ENCODE peak calls at places on chromosomes 12 and 14, in ten cellular contexts. One of them, this sample, is unnamed.

GRCh38 chr14:33915682-33916081 is 35.2 kb downstream of the EGLN3 start:
- DNase-seq in left lung: no peak
- DNase-seq in brain microvascular endothelial cell: no peak
- DNase-seq in fibroblast of lung: no peak
- DNase-seq in stomach: no peak
- DNase-seq in dorsolateral prefrontal cortex: no peak
- DNase-seq in breast epithelium: no peak
- DNase-seq in ovary: no peak
- DNase-seq in psoas muscle: no peak
- DNase-seq in heart left ventricle: no peak
- DNase-seq in this sample: no peak

GRCh38 chr12:123530683-123531082 is 2.8 kb downstream of the RILPL1 start:
- DNase-seq in stomach: no peak
- DNase-seq in fibroblast of lung: no peak
- DNase-seq in psoas muscle: no peak
- DNase-seq in ovary: no peak
- DNase-seq in heart left ventricle: no peak
- DNase-seq in dorsolateral prefrontal cortex: no peak
- DNase-seq in breast epithelium: no peak
- DNase-seq in left lung: no peak
- DNase-seq in brain microvascular endothelial cell: no peak
- DNase-seq in this sample: no peak

GRCh38 chr14:47439953-47440352 is 235.5 kb downstream of the MDGA2 start:
- DNase-seq in brain microvascular endothelial cell: no peak
- DNase-seq in psoas muscle: no peak
- DNase-seq in breast epithelium: no peak
- DNase-seq in dorsolateral prefrontal cortex: no peak
- DNase-seq in stomach: no peak
- DNase-seq in left lung: no peak
- DNase-seq in ovary: no peak
- DNase-seq in fibroblast of lung: no peak
- DNase-seq in heart left ventricle: no peak
- DNase-seq in this sample: no peak

GRCh38 chr14:66228267-66228970 is 257.8 kb upstream of the CCDC196 start:
- DNase-seq in brain microvascular endothelial cell: peak
- DNase-seq in left lung: no peak
- DNase-seq in breast epithelium: no peak
- DNase-seq in stomach: no peak
- DNase-seq in dorsolateral prefrontal cortex: no peak
- DNase-seq in psoas muscle: no peak
- DNase-seq in ovary: no peak
- DNase-seq in heart left ventricle: no peak
- DNase-seq in fibroblast of lung: peak
- DNase-seq in this sample: no peak

GRCh38 chr12:117352260-117352659 is 9.2 kb downstream of the NOS1 start:
- DNase-seq in psoas muscle: no peak
- DNase-seq in ovary: no peak
- DNase-seq in heart left ventricle: no peak
- DNase-seq in left lung: no peak
- DNase-seq in dorsolateral prefrontal cortex: no peak
- DNase-seq in fibroblast of lung: no peak
- DNase-seq in breast epithelium: no peak
- DNase-seq in stomach: no peak
- DNase-seq in brain microvascular endothelial cell: no peak
- DNase-seq in this sample: no peak

GRCh38 chr12:129886541-129886940 is 17.3 kb downstream of the TMEM132D start:
- DNase-seq in dorsolateral prefrontal cortex: no peak
- DNase-seq in heart left ventricle: no peak
- DNase-seq in brain microvascular endothelial cell: no peak
- DNase-seq in psoas muscle: no peak
- DNase-seq in stomach: no peak
- DNase-seq in ovary: no peak
- DNase-seq in left lung: no peak
- DNase-seq in breast epithelium: no peak
- DNase-seq in fibroblast of lung: no peak
- DNase-seq in this sample: no peak

GRCh38 chr14:35331605-35332516 is 39.7 kb downstream of the PSMA6 start:
- DNase-seq in heart left ventricle: no peak
- DNase-seq in dorsolateral prefrontal cortex: no peak
- DNase-seq in stomach: peak
- DNase-seq in ovary: no peak
- DNase-seq in fibroblast of lung: peak
- DNase-seq in breast epithelium: peak
- DNase-seq in brain microvascular endothelial cell: peak
- DNase-seq in left lung: peak
- DNase-seq in psoas muscle: no peak
- DNase-seq in this sample: no peak

GRCh38 chr12:4191642-4192041 is 81.9 kb upstream of the CCND2 start:
- DNase-seq in fibroblast of lung: no peak
- DNase-seq in heart left ventricle: no peak
- DNase-seq in dorsolateral prefrontal cortex: no peak
- DNase-seq in stomach: no peak
- DNase-seq in brain microvascular endothelial cell: no peak
- DNase-seq in left lung: no peak
- DNase-seq in psoas muscle: no peak
- DNase-seq in breast epithelium: no peak
- DNase-seq in ovary: no peak
- DNase-seq in this sample: no peak

GRCh38 chr12:89162704-89163261 is 189.5 kb downstream of the DUSP6 start:
- DNase-seq in fibroblast of lung: peak
- DNase-seq in psoas muscle: peak
- DNase-seq in heart left ventricle: peak
- DNase-seq in ovary: no peak
- DNase-seq in left lung: no peak
- DNase-seq in brain microvascular endothelial cell: peak
- DNase-seq in breast epithelium: no peak
- DNase-seq in dorsolateral prefrontal cortex: peak
- DNase-seq in stomach: peak
- DNase-seq in this sample: no peak

GRCh38 chr14:61927521-61927920 is 165.3 kb downstream of the SNAPC1 start:
- DNase-seq in heart left ventricle: no peak
- DNase-seq in brain microvascular endothelial cell: peak
- DNase-seq in breast epithelium: no peak
- DNase-seq in ovary: no peak
- DNase-seq in stomach: no peak
- DNase-seq in psoas muscle: no peak
- DNase-seq in fibroblast of lung: peak
- DNase-seq in dorsolateral prefrontal cortex: no peak
- DNase-seq in left lung: no peak
- DNase-seq in this sample: no peak

GRCh38 chr14:72318648-72319047 is 386.4 kb downstream of the RGS6 start:
- DNase-seq in dorsolateral prefrontal cortex: no peak
- DNase-seq in breast epithelium: no peak
- DNase-seq in left lung: no peak
- DNase-seq in psoas muscle: no peak
- DNase-seq in stomach: no peak
- DNase-seq in brain microvascular endothelial cell: no peak
- DNase-seq in fibroblast of lung: no peak
- DNase-seq in ovary: no peak
- DNase-seq in heart left ventricle: no peak
- DNase-seq in this sample: no peak

GRCh38 chr14:59254911-59255545 is 66.6 kb downstream of the DAAM1 start:
- DNase-seq in brain microvascular endothelial cell: no peak
- DNase-seq in ovary: no peak
- DNase-seq in left lung: no peak
- DNase-seq in breast epithelium: no peak
- DNase-seq in psoas muscle: no peak
- DNase-seq in dorsolateral prefrontal cortex: peak
- DNase-seq in fibroblast of lung: peak
- DNase-seq in heart left ventricle: no peak
- DNase-seq in stomach: no peak
- DNase-seq in this sample: no peak

DNA sequence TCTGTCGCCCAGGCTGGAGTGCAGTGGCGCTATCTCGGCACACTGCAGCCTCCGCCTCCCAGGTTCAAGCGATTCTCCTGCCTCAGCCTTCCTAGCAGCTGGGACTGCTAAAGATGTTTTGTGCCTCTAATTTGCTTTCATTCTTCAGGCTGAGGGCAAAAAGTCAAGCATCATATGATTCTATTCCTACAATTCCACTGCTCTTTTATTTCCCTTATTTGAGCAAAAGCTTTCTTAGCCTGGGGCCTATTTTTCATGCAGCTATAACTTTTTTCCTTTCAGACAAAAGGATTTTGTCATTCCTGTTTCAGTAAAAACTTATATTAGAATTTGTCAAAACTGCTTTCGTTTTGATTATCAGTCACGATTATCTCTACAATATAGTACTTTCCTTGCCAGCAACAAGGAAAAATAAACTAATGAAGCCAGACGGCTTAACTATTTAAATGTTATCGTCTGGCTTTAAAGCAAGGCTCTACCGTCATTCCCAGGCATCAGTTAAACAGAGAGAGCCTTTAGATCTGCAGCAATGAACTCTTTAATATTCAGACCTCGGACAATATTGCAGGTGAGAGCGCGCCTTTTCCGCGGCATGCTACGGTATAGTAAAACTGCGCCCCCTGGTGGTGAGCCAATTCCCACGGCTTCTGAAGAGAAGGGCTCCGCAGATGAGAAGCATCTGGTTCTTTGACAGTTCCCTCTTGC is 1.4 kb upstream of the SLC2A13 start:
- DNase-seq in dorsolateral prefrontal cortex: peak
- DNase-seq in brain microvascular endothelial cell: peak
- DNase-seq in psoas muscle: peak
- DNase-seq in ovary: peak
- DNase-seq in fibroblast of lung: peak
- DNase-seq in left lung: peak
- DNase-seq in breast epithelium: peak
- DNase-seq in heart left ventricle: peak
- DNase-seq in stomach: peak
- DNase-seq in this sample: peak
- H3K4me3 ChIP-seq in dorsolateral prefrontal cortex: peak
- H3K4me3 ChIP-seq in brain microvascular endothelial cell: peak
- H3K4me3 ChIP-seq in psoas muscle: peak
- H3K4me3 ChIP-seq in ovary: peak
- H3K4me3 ChIP-seq in fibroblast of lung: peak
- H3K4me3 ChIP-seq in left lung: peak
- H3K4me3 ChIP-seq in breast epithelium: peak
- H3K4me3 ChIP-seq in heart left ventricle: no peak
- H3K4me3 ChIP-seq in stomach: peak
- H3K4me3 ChIP-seq in this sample: peak

DNA sequence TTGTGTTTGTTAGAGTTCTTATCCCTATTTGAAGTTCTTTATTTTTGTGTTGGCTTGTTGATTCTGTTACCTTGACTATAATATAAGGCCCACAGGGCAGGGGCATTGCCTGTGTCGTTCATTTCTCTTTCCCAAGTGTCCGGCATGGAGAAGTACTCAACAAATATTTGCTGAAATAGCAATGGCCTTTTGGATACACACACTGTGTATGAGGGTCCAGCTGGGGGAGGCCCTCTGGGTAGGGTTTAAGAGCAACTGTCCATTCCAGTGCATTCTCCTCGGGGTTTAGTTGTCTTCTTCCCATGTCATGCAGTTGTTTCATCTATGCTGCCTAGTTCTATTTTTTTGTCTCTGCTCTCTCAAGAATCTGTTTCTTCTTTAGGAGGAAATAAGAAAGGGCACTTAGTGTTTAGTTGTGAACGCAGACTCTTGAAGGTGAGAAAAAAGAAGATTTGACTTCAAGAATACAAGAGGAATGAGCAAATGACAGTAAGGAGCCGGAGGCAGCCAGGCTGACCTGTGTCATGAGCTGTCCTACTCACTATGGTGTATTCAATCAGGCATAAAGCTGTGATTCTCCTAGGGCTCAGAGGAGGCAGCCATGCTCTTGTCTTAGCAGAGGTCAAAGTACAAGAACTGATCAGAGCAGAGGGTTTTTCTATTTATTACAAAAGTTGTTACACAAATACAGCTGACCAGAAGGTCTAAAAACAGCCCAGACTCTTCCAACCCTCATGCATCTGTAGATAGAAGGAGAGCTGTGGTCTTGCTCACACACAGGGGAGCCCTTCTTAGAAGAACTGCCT is 10.2 kb downstream of the ERG28 start:
- DNase-seq in dorsolateral prefrontal cortex: no peak
- DNase-seq in ovary: no peak
- DNase-seq in heart left ventricle: no peak
- DNase-seq in left lung: no peak
- DNase-seq in brain microvascular endothelial cell: no peak
- DNase-seq in fibroblast of lung: no peak
- DNase-seq in stomach: no peak
- DNase-seq in breast epithelium: no peak
- DNase-seq in psoas muscle: no peak
- DNase-seq in this sample: no peak
- H3K27ac ChIP-seq in dorsolateral prefrontal cortex: no peak
- H3K27ac ChIP-seq in ovary: no peak
- H3K27ac ChIP-seq in heart left ventricle: no peak
- H3K27ac ChIP-seq in left lung: no peak
- H3K27ac ChIP-seq in brain microvascular endothelial cell: no peak
- H3K27ac ChIP-seq in fibroblast of lung: no peak
- H3K27ac ChIP-seq in stomach: no peak
- H3K27ac ChIP-seq in breast epithelium: no peak
- H3K27ac ChIP-seq in psoas muscle: no peak
- H3K27ac ChIP-seq in this sample: no peak

DNA sequence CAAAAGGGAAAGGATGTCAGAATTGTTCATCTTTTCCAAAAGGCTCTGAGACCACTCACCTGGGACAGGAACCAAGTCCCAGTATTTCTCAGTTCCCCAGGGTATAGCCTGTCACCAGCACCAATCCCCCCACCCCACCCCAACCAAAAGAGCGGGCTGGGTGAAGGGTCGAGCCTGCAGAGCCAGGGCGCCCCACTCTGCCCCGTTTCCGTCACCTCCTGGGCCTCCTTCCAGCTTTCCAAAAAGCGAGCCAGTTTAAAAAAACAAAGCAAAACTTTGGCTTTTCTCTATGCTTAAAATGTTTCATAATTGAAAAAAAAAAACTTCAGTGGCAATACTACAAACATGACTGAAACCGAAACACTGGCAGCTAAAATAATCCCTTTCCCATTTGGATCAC is 7.6 kb downstream of the CAMKK2 start:
- DNase-seq in ovary: peak
- DNase-seq in left lung: no peak
- DNase-seq in stomach: no peak
- DNase-seq in heart left ventricle: peak
- DNase-seq in brain microvascular endothelial cell: no peak
- DNase-seq in dorsolateral prefrontal cortex: no peak
- DNase-seq in breast epithelium: no peak
- DNase-seq in fibroblast of lung: peak
- DNase-seq in psoas muscle: no peak
- DNase-seq in this sample: no peak
- H3K4me3 ChIP-seq in ovary: peak
- H3K4me3 ChIP-seq in left lung: no peak
- H3K4me3 ChIP-seq in stomach: no peak
- H3K4me3 ChIP-seq in heart left ventricle: no peak
- H3K4me3 ChIP-seq in brain microvascular endothelial cell: no peak
- H3K4me3 ChIP-seq in dorsolateral prefrontal cortex: no peak
- H3K4me3 ChIP-seq in breast epithelium: peak
- H3K4me3 ChIP-seq in fibroblast of lung: no peak
- H3K4me3 ChIP-seq in psoas muscle: no peak
- H3K4me3 ChIP-seq in this sample: no peak

DNA sequence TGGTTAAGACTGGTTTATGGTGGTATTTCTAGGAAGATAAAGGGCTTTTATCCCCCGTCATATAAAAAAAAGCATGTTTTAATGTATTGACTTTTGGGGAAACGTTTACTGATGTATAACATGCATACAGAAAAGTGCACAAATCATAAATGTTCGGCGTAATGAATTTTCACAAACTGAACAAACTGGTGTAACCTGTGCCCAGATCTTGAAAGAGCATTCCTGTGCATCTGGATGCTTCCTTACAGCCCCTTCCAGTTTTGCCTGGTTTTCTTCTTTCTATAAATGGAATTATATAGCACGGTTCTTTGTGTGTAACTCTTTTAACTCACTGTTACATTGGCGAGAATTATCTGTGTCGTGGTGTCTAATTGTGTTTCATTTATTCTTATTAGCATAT is 693.8 kb upstream of the TBX3 start:
- DNase-seq in psoas muscle: no peak
- DNase-seq in fibroblast of lung: no peak
- DNase-seq in ovary: no peak
- DNase-seq in stomach: no peak
- DNase-seq in heart left ventricle: no peak
- DNase-seq in brain microvascular endothelial cell: no peak
- DNase-seq in left lung: no peak
- DNase-seq in breast epithelium: no peak
- DNase-seq in dorsolateral prefrontal cortex: no peak
- DNase-seq in this sample: no peak
- H3K27ac ChIP-seq in psoas muscle: no peak
- H3K27ac ChIP-seq in fibroblast of lung: no peak
- H3K27ac ChIP-seq in ovary: no peak
- H3K27ac ChIP-seq in stomach: no peak
- H3K27ac ChIP-seq in heart left ventricle: no peak
- H3K27ac ChIP-seq in brain microvascular endothelial cell: no peak
- H3K27ac ChIP-seq in left lung: no peak
- H3K27ac ChIP-seq in breast epithelium: no peak
- H3K27ac ChIP-seq in dorsolateral prefrontal cortex: no peak
- H3K27ac ChIP-seq in this sample: no peak

This sample was measured in effector memory CD4-positive, alpha-beta T cell.